ENCODE peak calls at places on chromosome 2, in five cellular contexts. N is nephron progenitor cell, B is RWPE1, I is BE2C, T is GM13976. E is an unnamed sample.

GRCh38 chr2:437772-438393 is 150.0 kb upstream of the ALKAL2 start:
- DNase-seq in I (no peak), N (no peak), T (peak; percentile 78), B (peak; percentile 56), E (no peak)

GRCh38 chr2:16654775-16655456 is 10.7 kb downstream of the CYRIA start:
- DNase-seq in B (no peak), T (no peak), N (no peak), I (no peak), E (no peak)

GRCh38 chr2:45233301-45233700 is 224.0 kb upstream of the SIX2 start:
- DNase-seq in T (no peak), B (no peak), I (no peak), N (no peak), E (no peak)

GRCh38 chr2:160222546-160223281 is 22.6 kb upstream of the ITGB6 start:
- DNase-seq in I (no peak), T (no peak), B (no peak), N (no peak), E (no peak)

GRCh38 chr2:157480182-157480961 is 36.5 kb upstream of the CYTIP start:
- DNase-seq in I (no peak), T (peak; percentile 30), B (no peak), N (no peak), E (no peak)

GRCh38 chr2:34997779-34998178 is 1357.8 kb upstream of the CRIM1 start:
- DNase-seq in T (no peak), B (no peak), I (no peak), N (no peak), E (no peak)

GRCh38 chr2:45068643-45069140 is 59.4 kb upstream of the SIX2 start:
- DNase-seq in N (no peak), B (peak; percentile 64), T (no peak), I (no peak), E (no peak)

GRCh38 chr2:121695179-121695451 is 41.6 kb downstream of the NIFK start:
- DNase-seq in N (no peak), I (no peak), B (no peak), T (no peak), E (no peak)

GRCh38 chr2:120305296-120305695 is 40.6 kb upstream of the INHBB start:
- DNase-seq in I (peak; percentile 28), N (no peak), T (no peak), B (no peak), E (no peak)

GRCh38 chr2:18987592-18988073 is 370.8 kb downstream of the OSR1 start:
- DNase-seq in I (peak; percentile 7), T (no peak), B (peak; percentile 56), N (no peak), E (no peak)

GRCh38 chr2:207265849-207266248 is 100.1 kb upstream of the KLF7 start:
- DNase-seq in B (no peak), N (no peak), T (no peak), I (no peak), E (no peak)

GRCh38 chr2:119638891-119639539 is 40.0 kb upstream of the TMEM177 start:
- DNase-seq in B (no peak), I (no peak), T (no peak), N (peak; percentile 35), E (no peak)

GRCh38 chr2:121363632-121364420 is 78.8 kb upstream of the TFCP2L1 start:
- DNase-seq in N (no peak), B (peak; percentile 56), I (no peak), T (no peak), E (no peak)

GRCh38 chr2:99403524-99403923 is 66.3 kb downstream of the EIF5B start:
- DNase-seq in N (no peak), B (no peak), I (no peak), T (no peak), E (no peak)

GRCh38 chr2:148882051-148882450 is 7.0 kb downstream of the KIF5C start:
- DNase-seq in T (no peak), I (no peak), B (no peak), N (no peak), E (no peak)

GRCh38 chr2:54708584-54709340 is 14.7 kb upstream of the EML6 start:
- DNase-seq in N (no peak), I (peak; percentile 67), B (no peak), T (peak; percentile 27), E (no peak)
- TF ChIP-seq CTCF in N (no peak), I (peak; percentile 3), B (no peak), T (no peak), E (no peak)

DNA sequence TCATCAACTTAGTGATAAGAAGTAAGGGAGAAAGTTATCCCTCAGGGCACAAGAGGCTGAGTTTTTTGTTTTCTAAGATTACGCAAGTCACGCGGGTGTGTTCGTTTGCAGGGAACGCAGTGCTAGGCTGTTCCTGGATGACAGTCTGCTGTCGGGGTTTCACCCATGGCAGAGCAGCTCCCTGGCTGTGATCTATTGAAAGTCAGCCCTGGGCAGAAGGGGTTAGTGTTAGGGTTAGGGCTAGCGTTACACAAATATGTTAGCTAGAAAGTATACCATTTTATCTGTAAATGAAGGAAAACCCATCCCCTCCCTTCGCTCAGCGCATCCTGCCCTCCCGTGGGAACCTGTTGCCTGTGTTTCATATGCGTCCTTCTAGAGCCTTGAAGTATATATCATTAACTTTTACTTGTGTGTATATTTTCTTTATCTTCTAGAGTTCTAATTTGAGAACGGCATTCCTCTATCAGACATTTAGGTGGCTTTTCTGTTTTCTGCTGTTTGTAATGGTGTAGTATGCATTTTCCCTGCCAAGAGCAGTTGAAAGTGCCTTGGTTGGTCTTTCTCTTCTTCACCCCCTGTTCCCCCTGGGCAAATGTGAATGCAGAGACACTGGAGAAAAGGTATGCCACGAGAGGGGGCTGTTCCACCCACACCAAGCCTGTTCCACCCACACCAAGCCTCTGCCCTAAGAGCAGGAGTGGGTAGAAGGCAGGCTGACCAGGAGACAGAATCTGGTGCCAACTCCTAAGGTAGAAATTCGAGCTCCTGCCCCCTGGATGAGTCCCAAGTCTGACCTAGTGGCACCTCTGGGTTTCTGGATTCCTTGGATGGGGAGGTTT is 47.0 kb downstream of the ARMC9 start:
- DNase-seq in N (no peak), T (no peak), I (peak; percentile 29), B (no peak), E (no peak)
- TF ChIP-seq CTCF in N (no peak), T (peak; percentile 25), I (peak; percentile 48), B (no peak), E (no peak)

GRCh38 chr2:240460781-240461431 is 25.4 kb downstream of the GPC1 start:
- DNase-seq in N (peak; percentile 7), T (no peak), I (peak; percentile 23), B (no peak), E (no peak)
- TF ChIP-seq CTCF in N (no peak), T (no peak), I (peak; percentile 18), B (no peak), E (peak; percentile 21)

GRCh38 chr2:174035981-174036742 is 71.0 kb upstream of the SP3 start:
- DNase-seq in N (no peak), T (no peak), B (no peak), I (no peak), E (no peak)
- TF ChIP-seq CTCF in N (no peak), T (no peak), B (no peak), I (peak; percentile 18), E (peak; percentile 30)

GRCh38 chr2:176285321-176285720 is 16.1 kb downstream of the MTX2 start:
- DNase-seq in I (no peak), N (no peak), T (no peak), B (no peak), E (no peak)
- TF ChIP-seq CTCF in I (no peak), N (peak; percentile 14), T (no peak), B (no peak), E (peak; percentile 27)

DNA sequence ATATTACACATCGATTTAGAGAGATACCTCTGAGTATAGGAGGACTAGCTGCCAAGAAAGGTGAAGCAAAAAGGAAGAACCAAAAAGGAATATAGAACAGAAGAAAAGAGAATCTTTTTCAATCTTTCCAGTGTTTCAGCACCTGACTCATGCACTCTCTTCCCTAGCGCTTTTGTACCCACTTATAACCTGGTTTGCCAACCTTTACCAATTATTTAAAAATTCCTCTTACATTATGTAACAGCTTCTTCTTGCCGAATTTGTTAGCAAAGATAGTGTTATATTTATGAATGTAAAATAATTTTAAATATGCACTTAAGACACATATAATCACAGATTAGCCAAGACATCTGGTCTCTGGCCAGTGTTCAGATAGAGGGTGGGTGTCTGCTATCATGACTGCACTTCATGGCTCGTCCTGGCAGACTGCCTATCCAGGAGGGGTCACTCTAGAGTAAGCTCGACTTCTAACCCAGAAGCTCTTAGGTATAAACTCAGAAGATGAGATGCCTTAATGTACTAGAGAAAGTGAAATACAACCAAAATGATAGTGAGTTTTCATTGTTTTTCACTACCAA is 122.9 kb downstream of the ATAD2B start:
- DNase-seq in B (no peak), N (no peak), I (peak; percentile 76), T (no peak), E (no peak)
- TF ChIP-seq CTCF in B (peak; percentile 27), N (peak; percentile 18), I (peak; percentile 77), T (no peak), E (peak; percentile 21)

GRCh38 chr2:81073412-81073811 is 768.9 kb upstream of the LRRTM1 start:
- DNase-seq in N (no peak), B (no peak), I (no peak), T (no peak), E (no peak)
- TF ChIP-seq CTCF in N (no peak), B (no peak), I (no peak), T (no peak), E (no peak)